ENCODE peak calls at places on chromosome 2, in eight cellular contexts. O, R, T, G, W, M, Q and E are unnamed samples.

GRCh38 chr2:199197448-199197847 is 260.3 kb downstream of the SATB2 start:
- DNase-seq in G (no peak), Q (no peak), R (peak; percentile 47), T (peak; percentile 19), W (no peak), O (no peak), M (no peak), E (no peak)

GRCh38 chr2:107305966-107306365 is 420.0 kb upstream of the ST6GAL2 start:
- DNase-seq in R (no peak), O (no peak), G (no peak), W (no peak), Q (no peak), M (no peak), T (no peak), E (no peak)

GRCh38 chr2:208033701-208034502 is 8.6 kb upstream of the PLEKHM3 start:
- DNase-seq in O (no peak), M (no peak), R (peak; percentile 35), G (no peak), T (no peak), W (no peak), Q (no peak), E (no peak)

GRCh38 chr2:70932631-70933230 is 3.0 kb upstream of the ATP6V1B1 start:
- DNase-seq in T (no peak), R (no peak), G (no peak), O (no peak), Q (no peak), W (no peak), M (no peak), E (no peak)

GRCh38 chr2:238963164-238963969 is 115.5 kb downstream of the TWIST2 start:
- DNase-seq in O (no peak), W (no peak), M (no peak), G (no peak), Q (no peak), T (no peak), R (peak; percentile 29), E (no peak)

GRCh38 chr2:199596549-199596948 is 138.8 kb upstream of the SATB2 start:
- DNase-seq in O (no peak), Q (no peak), G (no peak), M (no peak), W (no peak), R (no peak), T (no peak), E (no peak)

GRCh38 chr2:120525056-120526046 is 179.4 kb downstream of the INHBB start:
- DNase-seq in Q (no peak), T (no peak), M (no peak), O (no peak), G (no peak), W (peak; percentile 41), R (no peak), E (no peak)

GRCh38 chr2:28357948-28358667 is 34.5 kb upstream of the FOSL2 start:
- DNase-seq in Q (no peak), T (no peak), R (no peak), W (no peak), O (no peak), G (no peak), M (no peak), E (no peak)

GRCh38 chr2:154194917-154195643 is 323.4 kb downstream of the GALNT13 start:
- DNase-seq in R (no peak), Q (no peak), M (no peak), O (no peak), G (no peak), T (no peak), W (no peak), E (no peak)

GRCh38 chr2:191927991-191928390 is 81.1 kb upstream of the CAVIN2 start:
- DNase-seq in O (no peak), T (no peak), Q (no peak), M (no peak), G (no peak), W (no peak), R (peak; percentile 84), E (no peak)

DNA sequence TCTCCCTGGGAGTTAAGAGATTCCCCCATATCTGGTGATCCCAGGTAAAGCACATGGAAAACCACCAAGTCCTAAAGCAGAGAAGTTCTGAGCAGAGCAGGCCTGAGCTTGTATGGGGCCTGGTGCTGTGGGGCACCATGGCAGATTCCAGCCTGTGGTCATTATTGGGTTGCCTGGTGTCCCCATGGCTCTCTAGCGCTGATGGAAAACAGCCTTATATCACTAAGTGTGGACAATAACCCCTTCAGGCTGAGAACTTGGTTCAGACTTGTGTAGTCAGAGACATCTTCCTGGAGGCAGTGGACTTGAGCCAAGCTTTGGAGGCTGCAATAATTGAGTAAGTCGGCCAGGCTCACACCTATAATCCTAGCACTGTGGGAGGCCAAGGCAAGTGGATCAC is 96.8 kb downstream of the MCFD2 start:
- DNase-seq in R (no peak), G (no peak), W (no peak), M (no peak), Q (peak; percentile 17), O (no peak), T (no peak), E (no peak)
- H3K27ac ChIP-seq in R (no peak overlapping the region), G (no peak overlapping the region), W (peak overlapping the region; percentile 72), M (no peak overlapping the region), Q (peak overlapping the region; percentile 90), O (peak overlapping the region; percentile 73), T (no peak overlapping the region), E (no peak overlapping the region)

DNA sequence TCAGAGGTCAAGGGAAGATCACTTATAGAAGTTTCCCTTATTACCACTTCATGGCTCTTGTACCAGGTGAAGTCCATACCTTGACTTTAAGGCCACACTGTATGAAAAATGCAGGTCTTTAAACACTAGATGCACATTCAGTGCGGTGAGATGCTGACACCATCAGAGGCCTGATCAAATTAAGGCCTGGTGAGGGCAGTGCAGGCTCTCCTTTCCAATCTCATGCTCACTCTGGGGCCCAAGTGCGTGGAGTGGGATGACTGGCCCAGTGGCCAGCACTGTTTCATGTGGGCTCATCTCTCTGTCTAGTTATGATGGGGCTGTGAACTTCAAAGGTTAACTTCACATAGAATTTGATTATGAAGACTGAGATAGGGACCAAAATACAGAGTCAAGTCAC is 281.1 kb downstream of the SLC4A3 start:
- DNase-seq in M (no peak), T (no peak), R (no peak), O (no peak), G (no peak), W (no peak), Q (no peak), E (no peak)
- TF ChIP-seq CTCF in M (no peak), T (no peak), R (no peak), O (no peak), G (peak; percentile 14), W (no peak), Q (no peak), E (no peak)

GRCh38 chr2:8141079-8141762 is 540.6 kb upstream of the ID2 start:
- DNase-seq in W (no peak), T (no peak), O (no peak), R (no peak), M (no peak), Q (no peak), G (no peak), E (no peak)
- H3K27me3 ChIP-seq in W (no peaks in the 10 kb centered on the region), T (no peaks in the 10 kb centered on the region), O (no peaks in the 10 kb centered on the region), R (no peaks in the 10 kb centered on the region), M (no peaks in the 10 kb centered on the region), Q (no peaks in the 10 kb centered on the region), G (no peaks in the 10 kb centered on the region), E (no peaks in the 10 kb centered on the region)

DNA sequence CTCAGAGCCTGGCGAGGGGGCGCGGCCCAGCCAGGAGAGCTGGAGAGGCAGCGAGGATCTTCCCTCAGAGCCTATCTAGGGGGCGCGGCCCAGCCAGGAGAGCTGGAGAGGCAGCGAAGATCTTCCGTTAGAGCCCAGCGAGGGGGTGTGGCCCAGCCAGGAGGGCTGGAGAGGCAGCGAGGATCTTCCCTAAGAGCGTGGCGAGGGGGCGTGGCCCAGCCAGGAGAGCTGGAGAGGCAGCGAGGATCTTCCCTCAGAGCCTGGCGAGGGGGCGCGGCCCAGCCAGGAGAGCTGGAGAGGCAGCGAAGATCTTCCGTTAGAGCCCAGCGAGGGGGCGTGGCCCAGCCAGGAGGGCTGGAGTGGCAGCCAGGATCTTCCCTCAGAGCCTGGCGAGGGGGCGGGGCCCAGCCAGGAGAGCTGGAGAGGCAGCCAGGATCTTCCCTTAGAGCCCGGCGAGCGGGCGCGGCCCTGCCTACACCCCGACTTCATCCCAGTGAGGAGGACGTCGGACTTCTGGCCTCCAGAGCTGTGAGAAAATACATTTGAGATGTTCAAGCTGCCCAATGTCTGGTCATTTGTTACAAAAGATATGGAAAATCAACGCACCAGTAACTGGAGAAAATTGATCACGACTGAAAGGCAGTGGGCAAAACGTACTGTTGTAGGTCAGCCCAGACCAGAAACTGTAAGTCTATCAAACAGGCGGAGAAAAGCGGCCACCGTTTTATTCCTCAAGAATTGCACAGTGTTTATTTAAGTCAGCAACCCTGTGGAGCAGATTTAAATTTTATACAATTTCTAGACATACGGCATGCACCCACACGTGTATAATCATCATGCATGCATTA is 63.5 kb upstream of the TMEM18 start:
- DNase-seq in G (peak; percentile 81), T (no peak), W (peak; percentile 85), M (peak; percentile 90), O (peak; percentile 41), Q (peak; percentile 36), R (peak; percentile 78), E (no peak)
- H3K27ac ChIP-seq in G (peak overlapping the region; percentile 39), T (no peak overlapping the region), W (no peak overlapping the region), M (peak overlapping the region; percentile 42), O (peak overlapping the region; percentile 65), Q (peak overlapping the region; percentile 46), R (no peak overlapping the region), E (no peak overlapping the region)

GRCh38 chr2:233638836-233639235 is 2.6 kb downstream of the UGT1A10 start:
- DNase-seq in W (no peak), T (no peak), Q (no peak), M (no peak), R (no peak), O (no peak), G (no peak), E (no peak)

GRCh38 chr2:233639860-233640259 is 3.6 kb downstream of the UGT1A10 start:
- DNase-seq in M (no peak), O (no peak), G (no peak), R (no peak), Q (no peak), T (no peak), W (no peak), E (no peak)

DNA sequence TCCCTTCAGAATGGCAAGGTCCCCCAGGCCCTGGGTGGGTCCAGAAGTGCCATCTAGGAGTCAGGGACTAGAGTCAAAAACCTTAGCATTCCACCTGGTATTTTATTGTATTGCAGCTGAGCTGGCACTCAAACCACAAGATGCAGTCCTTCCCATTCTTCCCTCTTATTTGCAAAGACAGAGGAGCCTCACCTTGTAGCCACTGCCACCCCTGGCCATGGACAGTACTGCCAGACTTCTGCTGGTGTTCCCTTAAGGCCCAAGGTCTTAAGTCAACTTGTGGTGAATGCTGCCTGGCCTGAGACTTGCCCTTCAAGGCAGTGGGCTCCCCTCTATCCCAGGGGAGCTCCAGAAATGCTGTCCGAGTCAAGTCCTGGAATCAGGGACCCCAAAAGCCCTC is 6.9 kb downstream of the UGT1A10 start:
- DNase-seq in T (no peak), O (no peak), R (no peak), W (no peak), M (no peak), G (no peak), Q (no peak), E (no peak)
- TF ChIP-seq CTCF in T (no peak), O (no peak), R (no peak), W (no peak), M (no peak), G (peak; percentile 34), Q (no peak), E (no peak)